ENCODE peak calls at places on chromosome 5, in six cellular contexts. One of them, this sample, is unnamed.

GRCh38 chr5:74242516-74242915 is 398.0 kb downstream of the ENC1 start:
- DNase-seq in right atrium auricular region: no peak
- DNase-seq in CD4-positive, alpha-beta T cell: no peak
- DNase-seq in EL: no peak
- DNase-seq in MM.1S: no peak
- DNase-seq in spleen: no peak
- DNase-seq in this sample: no peak

GRCh38 chr5:108702546-108702945 is 45.2 kb upstream of the FER start:
- DNase-seq in EL: no peak
- DNase-seq in right atrium auricular region: no peak
- DNase-seq in CD4-positive, alpha-beta T cell: no peak
- DNase-seq in spleen: no peak
- DNase-seq in MM.1S: no peak
- DNase-seq in this sample: no peak

GRCh38 chr5:175282611-175283225 is 161.3 kb downstream of the DRD1 start:
- DNase-seq in right atrium auricular region: no peak
- DNase-seq in spleen: no peak
- DNase-seq in MM.1S: no peak
- DNase-seq in CD4-positive, alpha-beta T cell: no peak
- DNase-seq in EL: no peak
- DNase-seq in this sample: no peak

GRCh38 chr5:149827501-149827990 is 97.4 kb downstream of the PPARGC1B start:
- DNase-seq in MM.1S: no peak
- DNase-seq in spleen: peak; percentile 30
- DNase-seq in CD4-positive, alpha-beta T cell: no peak
- DNase-seq in right atrium auricular region: no peak
- DNase-seq in EL: no peak
- DNase-seq in this sample: no peak

GRCh38 chr5:168131519-168131918 is 159.9 kb upstream of the WWC1 start:
- DNase-seq in right atrium auricular region: no peak
- DNase-seq in CD4-positive, alpha-beta T cell: no peak
- DNase-seq in MM.1S: no peak
- DNase-seq in EL: no peak
- DNase-seq in spleen: no peak
- DNase-seq in this sample: no peak

GRCh38 chr5:90658620-90659019 is 100.0 kb downstream of the ADGRV1 start:
- DNase-seq in spleen: no peak
- DNase-seq in right atrium auricular region: no peak
- DNase-seq in EL: no peak
- DNase-seq in MM.1S: peak; percentile 55
- DNase-seq in CD4-positive, alpha-beta T cell: no peak
- DNase-seq in this sample: no peak

GRCh38 chr5:180193749-180194375 is 15.1 kb downstream of the RASGEF1C start:
- DNase-seq in EL: no peak
- DNase-seq in right atrium auricular region: no peak
- DNase-seq in spleen: peak; percentile 63
- DNase-seq in CD4-positive, alpha-beta T cell: no peak
- DNase-seq in MM.1S: no peak
- DNase-seq in this sample: no peak

GRCh38 chr5:172603425-172603824 is 37.6 kb upstream of the NEURL1B start:
- DNase-seq in EL: peak; percentile 10
- DNase-seq in CD4-positive, alpha-beta T cell: no peak
- DNase-seq in MM.1S: no peak
- DNase-seq in right atrium auricular region: no peak
- DNase-seq in spleen: peak; percentile 37
- DNase-seq in this sample: no peak

GRCh38 chr5:109844695-109845094 is 155.0 kb downstream of the MAN2A1 start:
- DNase-seq in MM.1S: no peak
- DNase-seq in spleen: no peak
- DNase-seq in EL: peak; percentile 54
- DNase-seq in right atrium auricular region: no peak
- DNase-seq in CD4-positive, alpha-beta T cell: no peak
- DNase-seq in this sample: no peak

GRCh38 chr5:129245489-129245888 is 150.9 kb downstream of the ISOC1 start:
- DNase-seq in spleen: no peak
- DNase-seq in right atrium auricular region: no peak
- DNase-seq in MM.1S: no peak
- DNase-seq in EL: no peak
- DNase-seq in CD4-positive, alpha-beta T cell: no peak
- DNase-seq in this sample: no peak

GRCh38 chr5:176948458-176948857 is 49.3 kb upstream of the HK3 start:
- DNase-seq in EL: no peak
- DNase-seq in CD4-positive, alpha-beta T cell: no peak
- DNase-seq in right atrium auricular region: no peak
- DNase-seq in MM.1S: no peak
- DNase-seq in spleen: no peak
- DNase-seq in this sample: no peak

GRCh38 chr5:63154480-63155309 is 576.1 kb downstream of the LRRC70 start:
- DNase-seq in spleen: no peak
- DNase-seq in EL: no peak
- DNase-seq in MM.1S: no peak
- DNase-seq in CD4-positive, alpha-beta T cell: no peak
- DNase-seq in right atrium auricular region: no peak
- DNase-seq in this sample: no peak

GRCh38 chr5:173763410-173763809 is 124.7 kb upstream of the CPEB4 start:
- DNase-seq in EL: no peak
- DNase-seq in CD4-positive, alpha-beta T cell: no peak
- DNase-seq in right atrium auricular region: no peak
- DNase-seq in spleen: no peak
- DNase-seq in MM.1S: no peak
- DNase-seq in this sample: no peak

GRCh38 chr5:78795757-78796156 is 147.2 kb upstream of the LHFPL2 start:
- DNase-seq in spleen: no peak
- DNase-seq in EL: peak; percentile 28
- DNase-seq in MM.1S: no peak
- DNase-seq in CD4-positive, alpha-beta T cell: no peak
- DNase-seq in right atrium auricular region: no peak
- DNase-seq in this sample: no peak

GRCh38 chr5:6349387-6349786 is 29.0 kb downstream of the MED10 start:
- DNase-seq in EL: no peak
- DNase-seq in CD4-positive, alpha-beta T cell: no peak
- DNase-seq in right atrium auricular region: no peak
- DNase-seq in MM.1S: no peak
- DNase-seq in spleen: no peak
- DNase-seq in this sample: no peak

GRCh38 chr5:135645336-135645735 is 66.5 kb upstream of the CXCL14 start:
- DNase-seq in right atrium auricular region: no peak
- DNase-seq in MM.1S: no peak
- DNase-seq in spleen: no peak
- DNase-seq in EL: no peak
- DNase-seq in CD4-positive, alpha-beta T cell: no peak
- DNase-seq in this sample: no peak

GRCh38 chr5:31855527-31855862 is 216.6 kb downstream of the PDZD2 start:
- DNase-seq in EL: no peak
- DNase-seq in right atrium auricular region: no peak
- DNase-seq in CD4-positive, alpha-beta T cell: no peak
- DNase-seq in MM.1S: no peak
- DNase-seq in spleen: no peak
- DNase-seq in this sample: no peak

GRCh38 chr5:142170254-142170953 is 61.8 kb downstream of the NDFIP1 start:
- DNase-seq in EL: no peak
- DNase-seq in CD4-positive, alpha-beta T cell: no peak
- DNase-seq in spleen: no peak
- DNase-seq in MM.1S: no peak
- DNase-seq in right atrium auricular region: no peak
- DNase-seq in this sample: no peak

GRCh38 chr5:139847790-139848507 is 52.3 kb downstream of the PSD2 start:
- DNase-seq in MM.1S: peak; percentile 38
- DNase-seq in CD4-positive, alpha-beta T cell: peak; percentile 83
- DNase-seq in right atrium auricular region: peak; percentile 63
- DNase-seq in EL: no peak
- DNase-seq in spleen: peak; percentile 94
- DNase-seq in this sample: peak; percentile 61

GRCh38 chr5:119269061-119269579 is 86.7 kb upstream of the TNFAIP8 start:
- DNase-seq in spleen: peak; percentile 88
- DNase-seq in EL: peak; percentile 41
- DNase-seq in MM.1S: peak; percentile 68
- DNase-seq in right atrium auricular region: no peak
- DNase-seq in CD4-positive, alpha-beta T cell: peak; percentile 52
- DNase-seq in this sample: peak; percentile 35

GRCh38 chr5:95930541-95930940 is 31.1 kb downstream of the ELL2 start:
- DNase-seq in right atrium auricular region: no peak
- DNase-seq in CD4-positive, alpha-beta T cell: no peak
- DNase-seq in spleen: no peak
- DNase-seq in MM.1S: no peak
- DNase-seq in EL: no peak
- DNase-seq in this sample: no peak

GRCh38 chr5:67350185-67350584 is 153.6 kb upstream of the CD180 start:
- DNase-seq in CD4-positive, alpha-beta T cell: no peak
- DNase-seq in right atrium auricular region: no peak
- DNase-seq in MM.1S: no peak
- DNase-seq in spleen: no peak
- DNase-seq in EL: no peak
- DNase-seq in this sample: no peak

GRCh38 chr5:110625376-110625999 is 101.0 kb downstream of the TMEM232 start:
- DNase-seq in EL: peak; percentile 6
- DNase-seq in spleen: no peak
- DNase-seq in MM.1S: peak; percentile 65
- DNase-seq in right atrium auricular region: no peak
- DNase-seq in CD4-positive, alpha-beta T cell: no peak
- DNase-seq in this sample: no peak

GRCh38 chr5:91176288-91177016 is 206.7 kb downstream of the ARRDC3 start:
- DNase-seq in CD4-positive, alpha-beta T cell: no peak
- DNase-seq in spleen: no peak
- DNase-seq in EL: peak; percentile 6
- DNase-seq in MM.1S: peak; percentile 18
- DNase-seq in right atrium auricular region: no peak
- DNase-seq in this sample: no peak

GRCh38 chr5:147578228-147579024 is 68.6 kb upstream of the DPYSL3 start:
- DNase-seq in EL: peak; percentile 72
- DNase-seq in right atrium auricular region: no peak
- DNase-seq in CD4-positive, alpha-beta T cell: no peak
- DNase-seq in spleen: no peak
- DNase-seq in MM.1S: peak; percentile 41
- DNase-seq in this sample: peak; percentile 15

GRCh38 chr5:82164109-82164956 is 113.8 kb downstream of the RPS23 start:
- DNase-seq in right atrium auricular region: no peak
- DNase-seq in MM.1S: no peak
- DNase-seq in CD4-positive, alpha-beta T cell: no peak
- DNase-seq in spleen: no peak
- DNase-seq in EL: peak; percentile 87
- DNase-seq in this sample: no peak

GRCh38 chr5:78626009-78626571 is 22.5 kb downstream of the LHFPL2 start:
- DNase-seq in spleen: no peak
- DNase-seq in MM.1S: no peak
- DNase-seq in EL: no peak
- DNase-seq in right atrium auricular region: no peak
- DNase-seq in CD4-positive, alpha-beta T cell: no peak
- DNase-seq in this sample: no peak

GRCh38 chr5:34695275-34696032 is 39.3 kb downstream of the RAI14 start:
- DNase-seq in right atrium auricular region: no peak
- DNase-seq in EL: no peak
- DNase-seq in CD4-positive, alpha-beta T cell: no peak
- DNase-seq in MM.1S: no peak
- DNase-seq in spleen: no peak
- DNase-seq in this sample: no peak

GRCh38 chr5:50667653-50668403 is 1.4 kb downstream of the PARP8 start:
- DNase-seq in EL: peak; percentile 71
- DNase-seq in MM.1S: peak; percentile 90
- DNase-seq in CD4-positive, alpha-beta T cell: peak; percentile 85
- DNase-seq in spleen: peak; percentile 94
- DNase-seq in right atrium auricular region: no peak
- DNase-seq in this sample: peak; percentile 80

GRCh38 chr5:32190094-32190493 is 16.0 kb upstream of the GOLPH3 start:
- DNase-seq in right atrium auricular region: no peak
- DNase-seq in MM.1S: no peak
- DNase-seq in EL: peak; percentile 29
- DNase-seq in CD4-positive, alpha-beta T cell: no peak
- DNase-seq in spleen: no peak
- DNase-seq in this sample: no peak

GRCh38 chr5:121681200-121681855 is 170.4 kb upstream of the FTMT start:
- DNase-seq in EL: no peak
- DNase-seq in CD4-positive, alpha-beta T cell: no peak
- DNase-seq in spleen: no peak
- DNase-seq in MM.1S: no peak
- DNase-seq in right atrium auricular region: no peak
- DNase-seq in this sample: no peak

GRCh38 chr5:144117412-144117811 is 53.0 kb downstream of the YIPF5 start:
- DNase-seq in MM.1S: no peak
- DNase-seq in spleen: no peak
- DNase-seq in EL: no peak
- DNase-seq in CD4-positive, alpha-beta T cell: no peak
- DNase-seq in right atrium auricular region: no peak
- DNase-seq in this sample: no peak

GRCh38 chr5:5278815-5279381 is 138.8 kb downstream of the ADAMTS16 start:
- DNase-seq in EL: no peak
- DNase-seq in CD4-positive, alpha-beta T cell: no peak
- DNase-seq in spleen: no peak
- DNase-seq in MM.1S: no peak
- DNase-seq in right atrium auricular region: no peak
- DNase-seq in this sample: no peak

GRCh38 chr5:154214236-154215106 is 23.9 kb downstream of the GALNT10 start:
- DNase-seq in right atrium auricular region: no peak
- DNase-seq in CD4-positive, alpha-beta T cell: no peak
- DNase-seq in spleen: no peak
- DNase-seq in MM.1S: no peak
- DNase-seq in EL: peak; percentile 63
- DNase-seq in this sample: no peak

GRCh38 chr5:134638760-134639201 is 6.2 kb upstream of the SAR1B start:
- DNase-seq in MM.1S: no peak
- DNase-seq in EL: no peak
- DNase-seq in right atrium auricular region: no peak
- DNase-seq in spleen: no peak
- DNase-seq in CD4-positive, alpha-beta T cell: no peak
- DNase-seq in this sample: no peak

GRCh38 chr5:145991044-145991575 is 54.7 kb downstream of the SH3RF2 start:
- DNase-seq in MM.1S: no peak
- DNase-seq in CD4-positive, alpha-beta T cell: no peak
- DNase-seq in right atrium auricular region: no peak
- DNase-seq in spleen: no peak
- DNase-seq in EL: peak; percentile 83
- DNase-seq in this sample: no peak

GRCh38 chr5:62268239-62268638 is 37.8 kb upstream of the KIF2A start:
- DNase-seq in CD4-positive, alpha-beta T cell: no peak
- DNase-seq in EL: no peak
- DNase-seq in spleen: no peak
- DNase-seq in right atrium auricular region: no peak
- DNase-seq in MM.1S: no peak
- DNase-seq in this sample: no peak